ENCODE peak calls at places on chromosomes 3 and 15, in seven cellular contexts. F is naive thymus-derived CD4-positive, alpha-beta T cell; X is HCT116; Z is H7; G is activated CD4-positive, CD25-positive, alpha-beta regulatory T cell treated with anti-CD3 and anti-CD28 coated beads, Interleukin-2, amount 50 U/mL, for 72 hours; W is left ventricle myocardium superior; Q is cardiac fibroblast. P is an unnamed sample.

GRCh38 chr3:58175098-58175428 is 35.7 kb downstream of the DNASE1L3 start:
- DNase-seq in F (no peak), X (no peak), Z (no peak), G (no peak), W (no peak), Q (no peak), P (no peak)

GRCh38 chr3:181326637-181327223 is 337.2 kb upstream of the DNAJC19 start:
- DNase-seq in F (peak; percentile 11), X (peak; percentile 15), Z (peak; percentile 19), G (no peak), W (no peak), Q (peak; percentile 46), P (peak; percentile 8)

GRCh38 chr3:140223631-140224030 is 288.6 kb downstream of the CLSTN2 start:
- DNase-seq in F (no peak), X (no peak), Z (no peak), G (no peak), W (no peak), Q (peak; percentile 27), P (no peak)

GRCh38 chr15:42152196-42152920 is 4.1 kb downstream of the PLA2G4F start:
- DNase-seq in F (no peak), X (no peak), Z (peak; percentile 41), G (no peak), W (peak; percentile 74), Q (no peak), P (no peak)

GRCh38 chr3:9234191-9234590 is 15.3 kb downstream of the SRGAP3 start:
- DNase-seq in F (no peak), X (no peak), Z (no peak), G (no peak), W (no peak), Q (no peak), P (no peak)

GRCh38 chr3:179174316-179174715 is 26.2 kb downstream of the PIK3CA start:
- DNase-seq in F (no peak), X (no peak), Z (no peak), G (no peak), W (no peak), Q (no peak), P (no peak)

GRCh38 chr3:11570251-11570650 is 73.5 kb downstream of the VGLL4 start:
- DNase-seq in F (no peak), X (no peak), Z (peak; percentile 39), G (no peak), W (no peak), Q (no peak), P (no peak)

GRCh38 chr15:47366884-47367283 is 350.4 kb upstream of the SEMA6D start:
- DNase-seq in F (no peak), X (no peak), Z (no peak), G (no peak), W (no peak), Q (no peak), P (no peak)

GRCh38 chr3:17336291-17336690 is 406.1 kb downstream of the TBC1D5 start:
- DNase-seq in F (no peak), X (no peak), Z (no peak), G (no peak), W (no peak), Q (peak; percentile 5), P (no peak)

GRCh38 chr3:115186351-115187148 is 39.5 kb upstream of the ZBTB20 start:
- DNase-seq in F (no peak), X (peak; percentile 3), Z (no peak), G (no peak), W (no peak), Q (peak; percentile 47), P (no peak)

P was measured in naive B cell.